ENCODE peak calls at places on chromosome 21, in four cellular contexts. M is K562, L is H1, E is HepG2. I is an unnamed sample. For H3K4me1, the result is how much of the 10 kb centered on the place peaks cover.

GRCh38 chr21:36059823-36060158 is 535 bp downstream of the SETD4 start:
- DNase-seq in M (peak), L (peak), E (no peak), I (no peak)

GRCh38 chr21:45320261-45320990 is 32.7 kb upstream of the POFUT2 start:
- DNase-seq in M (no peak), L (peak), E (no peak), I (no peak)

GRCh38 chr21:27244356-27244755 is 277.5 kb upstream of the ADAMTS5 start:
- DNase-seq in M (no peak), L (no peak), E (no peak), I (no peak)

GRCh38 chr21:43917515-43918384 is 52.7 kb downstream of the AGPAT3 start:
- DNase-seq in M (peak), L (no peak), E (peak), I (no peak)

GRCh38 chr21:16192900-16193299 is 463.1 kb downstream of the USP25 start:
- DNase-seq in M (no peak), L (no peak), E (no peak), I (peak)

GRCh38 chr21:35843911-35844667 is 216.2 kb downstream of the SETD4 start:
- DNase-seq in M (no peak), L (no peak), E (no peak), I (no peak)

GRCh38 chr21:43913928-43914327 is 48.9 kb downstream of the AGPAT3 start:
- DNase-seq in M (peak), L (no peak), E (no peak), I (no peak)

GRCh38 chr21:34871026-34871908 is 177.8 kb downstream of the RUNX1 start:
- DNase-seq in M (no peak), L (no peak), E (no peak), I (no peak)

GRCh38 chr21:17803536-17803935 is 15.6 kb downstream of the C21orf91 start:
- DNase-seq in M (no peak), L (no peak), E (no peak), I (no peak)

GRCh38 chr21:25970254-25970930 is 200.2 kb downstream of the APP start:
- DNase-seq in M (no peak), L (no peak), E (no peak), I (no peak)

GRCh38 chr21:44314128-44314527 is 14.3 kb downstream of the PFKL start:
- DNase-seq in M (no peak), L (no peak), E (no peak), I (no peak)

GRCh38 chr21:45310446-45310845 is 22.8 kb upstream of the POFUT2 start:
- DNase-seq in M (no peak), L (no peak), E (no peak), I (no peak)

GRCh38 chr21:44713130-44713529 is 1.8 kb upstream of the TSPEAR start:
- DNase-seq in M (no peak), L (peak), E (no peak), I (no peak)

GRCh38 chr21:26572026-26572425 is 1.1 kb downstream of the CYYR1 start:
- DNase-seq in M (no peak), L (no peak), E (no peak), I (no peak)

GRCh38 chr21:17612023-17612564 is 607 bp downstream of the BTG3 start:
- DNase-seq in M (no peak), L (peak), E (no peak), I (peak)

GRCh38 chr21:34946385-34947121 is 102.5 kb downstream of the RUNX1 start:
- DNase-seq in M (no peak), L (no peak), E (no peak), I (no peak)

GRCh38 chr21:27582246-27582945 is 615.5 kb upstream of the ADAMTS5 start:
- DNase-seq in M (no peak), L (no peak), E (no peak), I (no peak)

GRCh38 chr21:26026113-26026512 is 144.5 kb downstream of the APP start:
- DNase-seq in M (no peak), L (no peak), E (no peak), I (no peak)

GRCh38 chr21:39954570-39954969 is 87.3 kb downstream of the PCP4 start:
- DNase-seq in M (no peak), L (no peak), E (no peak), I (no peak)

GRCh38 chr21:45575304-45575992 is 33.2 kb upstream of the SLC19A1 start:
- DNase-seq in M (no peak), L (no peak), E (no peak), I (no peak)

GRCh38 chr21:17512245-17513213 is at the start of gene CXADR:
- DNase-seq in M (peak), L (peak), E (peak), I (peak)

GRCh38 chr21:34820051-34820450 is 151.3 kb downstream of the CLIC6 start:
- DNase-seq in M (peak), L (no peak), E (no peak), I (no peak)

GRCh38 chr21:21063828-21064227 is 65.6 kb downstream of the NCAM2 start:
- DNase-seq in M (no peak), L (no peak), E (no peak), I (no peak)

GRCh38 chr21:39518055-39518844 is 66.5 kb downstream of the SH3BGR start:
- DNase-seq in M (peak), L (peak), E (peak), I (peak)

GRCh38 chr21:18954415-18954972 is 550.9 kb upstream of the TMPRSS15 start:
- DNase-seq in M (no peak), L (no peak), E (no peak), I (no peak)

GRCh38 chr21:39258207-39258606 is 55.2 kb downstream of the BRWD1 start:
- DNase-seq in M (no peak), L (no peak), E (no peak), I (no peak)

GRCh38 chr21:14850394-14850793 is 214.4 kb downstream of the NRIP1 start:
- DNase-seq in M (no peak), L (no peak), E (no peak), I (no peak)
- TF ChIP-seq RNF2 in M (no peak), L (no peak), E (no peak), I (no peak)

GRCh38 chr21:42082501-42083360 is 11.6 kb downstream of the UMODL1 start:
- DNase-seq in M (no peak), L (no peak), E (no peak), I (no peak)
- TF ChIP-seq MAX in M (no peak), L (no peak), E (no peak), I (no peak)

DNA sequence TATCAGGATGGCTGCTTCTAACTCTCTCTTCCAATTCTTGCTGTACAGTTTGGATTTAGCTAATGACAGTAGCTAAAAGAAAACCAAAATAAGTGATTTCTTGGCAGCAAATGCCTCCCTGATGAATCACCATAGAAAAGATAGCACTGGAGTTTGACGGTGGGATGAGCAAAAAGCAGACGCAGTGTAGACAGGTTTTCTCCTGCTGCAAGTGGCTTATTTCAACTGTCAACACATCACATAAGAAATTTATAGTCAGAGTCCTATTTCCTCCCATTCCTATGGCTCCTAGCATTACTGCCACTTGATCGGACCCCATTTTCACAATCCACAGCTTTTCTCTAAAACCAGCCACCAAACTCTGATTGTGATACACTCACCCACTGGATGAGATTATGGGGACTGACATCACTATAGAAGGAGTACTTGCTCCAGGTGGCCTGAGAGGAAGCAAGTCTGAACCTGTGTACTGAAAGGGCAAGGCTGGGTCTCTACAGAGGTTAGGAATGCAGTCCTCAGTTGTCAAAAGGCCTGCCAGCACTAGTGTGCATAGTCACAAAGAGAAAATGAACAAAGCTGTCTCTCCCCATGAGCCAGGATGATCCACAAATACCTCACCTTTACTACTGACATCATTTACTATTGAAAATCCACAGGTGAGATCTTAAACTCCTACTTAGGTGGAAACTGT is 359.8 kb downstream of the LTN1 start:
- DNase-seq in M (no peak), L (no peak), E (no peak), I (no peak)
- H3K4me1 ChIP-seq in M (under half), L (under half), E (under half), I (under half)

GRCh38 chr21:32198369-32198768 is 80.5 kb downstream of the MIS18A start:
- DNase-seq in M (no peak), L (no peak), E (no peak), I (no peak)

GRCh38 chr21:32203877-32204480 is 74.9 kb downstream of the MIS18A start:
- DNase-seq in M (no peak), L (no peak), E (no peak), I (no peak)

GRCh38 chr21:32196001-32196400 is 82.8 kb downstream of the MIS18A start:
- DNase-seq in M (no peak), L (no peak), E (no peak), I (no peak)

GRCh38 chr21:32200029-32200428 is 78.8 kb downstream of the MIS18A start:
- DNase-seq in M (no peak), L (no peak), E (no peak), I (no peak)
- TF ChIP-seq RNF2 in M (no peak), L (no peak), E (no peak), I (no peak)

DNA sequence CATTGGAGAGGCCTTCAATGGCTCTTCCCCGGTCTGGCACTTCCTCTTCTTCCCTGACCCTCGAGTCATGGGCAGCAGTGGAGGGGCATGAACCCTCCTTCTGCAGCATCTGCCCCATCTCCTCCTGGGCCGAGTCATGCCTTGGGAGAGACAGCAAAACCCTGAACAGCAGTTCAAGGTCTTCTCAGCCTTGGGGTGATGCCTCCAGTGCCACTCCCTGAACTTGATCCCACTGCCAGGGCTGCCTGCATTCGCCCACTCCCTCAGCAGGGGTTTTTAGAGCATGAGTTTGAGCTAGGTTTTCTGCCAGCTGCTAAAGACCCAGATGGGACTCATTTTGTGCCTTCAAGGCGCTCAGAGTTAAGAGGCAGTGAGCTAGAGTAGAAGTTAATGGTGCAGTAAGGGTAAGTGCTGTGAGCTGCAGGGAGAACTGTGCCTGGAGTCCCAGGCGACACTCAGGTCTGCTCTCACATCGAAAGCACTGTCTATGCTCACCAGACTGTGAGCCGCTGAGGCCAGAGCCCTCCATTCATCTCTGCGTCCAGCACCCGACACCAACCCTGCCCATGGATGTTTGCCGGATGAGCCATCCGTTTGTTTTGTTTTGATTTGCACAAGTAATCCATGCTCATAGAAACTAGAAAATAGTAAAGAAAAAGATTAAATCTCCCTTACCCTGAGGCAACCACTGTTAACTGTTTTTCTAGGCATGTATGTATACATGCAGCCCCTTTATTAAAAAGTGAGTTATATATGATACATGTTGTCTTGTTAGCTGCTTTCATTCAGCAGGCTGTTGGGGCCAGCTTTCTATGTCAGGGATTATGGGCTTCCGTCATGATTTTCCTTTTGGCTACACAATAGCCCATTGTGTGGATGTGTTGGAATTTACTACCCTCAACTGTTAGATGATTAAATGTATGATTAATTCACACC is 67.9 kb downstream of the VPS26C start:
- DNase-seq in M (no peak), L (no peak), E (no peak), I (no peak)
- TF ChIP-seq MAX in M (no peak), L (no peak), E (no peak), I (no peak)

DNA sequence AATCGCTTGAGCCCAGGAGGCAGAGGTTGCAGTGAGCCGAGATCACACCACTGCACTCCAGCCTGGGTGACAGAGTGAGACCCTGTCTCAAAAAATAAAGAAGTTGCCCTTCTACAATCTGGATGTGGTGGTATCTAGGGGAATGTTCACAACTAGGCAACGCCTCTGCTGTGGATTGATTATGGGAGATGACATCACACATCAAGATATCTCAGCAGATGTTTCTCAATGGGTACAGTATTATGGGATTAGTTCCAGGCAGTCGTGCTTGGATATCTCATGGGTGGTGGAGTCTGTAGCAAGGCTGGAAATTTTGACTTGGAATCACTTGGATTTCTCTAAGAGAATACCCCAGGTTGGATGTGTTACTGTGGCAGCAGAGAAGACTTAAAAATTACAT is 7.7 kb downstream of the IFNAR2 start:
- DNase-seq in M (no peak), L (no peak), E (no peak), I (no peak)
- H3K4me1 ChIP-seq in M (under half), L (under half), E (under half), I (under half)

DNA sequence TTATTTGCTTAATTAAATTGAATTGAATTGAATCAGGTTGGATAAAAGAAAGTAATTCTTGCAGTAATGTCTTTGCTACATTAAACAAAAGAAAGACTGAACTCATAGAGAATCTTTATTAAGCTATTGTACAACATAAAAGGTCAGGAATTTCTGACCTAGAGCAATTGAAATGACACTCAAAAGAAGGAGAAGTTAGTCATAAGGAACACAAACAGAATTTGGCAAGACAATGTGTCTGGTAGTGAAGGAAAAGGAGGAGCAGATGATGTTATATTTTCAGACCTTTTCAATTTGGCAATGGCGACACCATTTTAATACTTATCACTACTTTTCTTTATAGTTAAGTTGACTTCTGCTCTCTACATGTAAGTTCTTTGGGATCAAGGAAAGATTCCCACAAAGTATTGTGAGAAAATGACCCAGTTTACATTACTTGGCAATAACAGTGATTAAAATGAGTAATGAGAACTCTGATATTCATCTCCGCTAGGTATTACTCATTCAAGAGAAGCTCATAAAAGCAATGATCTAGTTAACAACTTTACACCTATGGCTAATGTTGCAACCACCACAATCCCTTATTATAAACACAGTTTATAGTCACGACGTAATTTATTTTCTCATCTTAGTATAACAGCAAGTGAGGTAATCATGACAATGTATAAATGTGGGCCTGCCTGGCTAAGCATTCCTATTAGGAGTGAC is 14.7 kb upstream of the KRTAP21-1 start:
- DNase-seq in M (no peak), L (no peak), E (no peak), I (no peak)
- TF ChIP-seq RNF2 in M (no peak), L (no peak), E (no peak), I (no peak)

GRCh38 chr21:41048636-41049035 is 119.3 kb upstream of the BACE2 start:
- DNase-seq in M (no peak), L (no peak), E (no peak), I (no peak)

GRCh38 chr21:41048141-41048540 is 119.8 kb upstream of the BACE2 start:
- DNase-seq in M (no peak), L (no peak), E (no peak), I (no peak)

GRCh38 chr21:41045534-41046268 is 122.3 kb upstream of the BACE2 start:
- DNase-seq in M (peak), L (peak), E (peak), I (no peak)

DNA sequence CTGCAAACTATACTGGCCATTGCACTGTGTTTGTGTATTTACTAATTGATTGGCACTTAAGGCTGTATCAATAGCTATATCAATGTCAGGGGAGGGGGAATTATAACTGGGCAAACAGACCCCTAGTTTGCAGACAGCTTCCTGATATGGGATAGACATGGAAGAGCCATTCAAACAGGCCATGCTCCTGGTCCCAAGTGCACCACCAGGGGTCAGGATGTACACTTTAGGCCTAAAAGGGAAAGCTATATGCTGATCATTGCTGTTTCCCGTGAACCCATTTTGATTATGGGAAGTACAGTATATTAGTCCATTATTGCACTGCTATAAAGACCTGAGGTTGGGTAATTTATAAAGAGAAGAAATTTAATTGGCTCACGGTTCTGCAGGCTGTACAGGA is 125.0 kb upstream of the BACE2 start:
- DNase-seq in M (no peak), L (no peak), E (no peak), I (peak)
- TF ChIP-seq MAX in M (no peak), L (no peak), E (no peak), I (no peak)

GRCh38 chr21:46598563-46599250 is 6.2 kb downstream of the S100B start:
- DNase-seq in M (no peak), L (no peak), E (no peak), I (no peak)
- H3K4me1 ChIP-seq in M (under half), L (under half), E (half or more), I (under half)

DNA sequence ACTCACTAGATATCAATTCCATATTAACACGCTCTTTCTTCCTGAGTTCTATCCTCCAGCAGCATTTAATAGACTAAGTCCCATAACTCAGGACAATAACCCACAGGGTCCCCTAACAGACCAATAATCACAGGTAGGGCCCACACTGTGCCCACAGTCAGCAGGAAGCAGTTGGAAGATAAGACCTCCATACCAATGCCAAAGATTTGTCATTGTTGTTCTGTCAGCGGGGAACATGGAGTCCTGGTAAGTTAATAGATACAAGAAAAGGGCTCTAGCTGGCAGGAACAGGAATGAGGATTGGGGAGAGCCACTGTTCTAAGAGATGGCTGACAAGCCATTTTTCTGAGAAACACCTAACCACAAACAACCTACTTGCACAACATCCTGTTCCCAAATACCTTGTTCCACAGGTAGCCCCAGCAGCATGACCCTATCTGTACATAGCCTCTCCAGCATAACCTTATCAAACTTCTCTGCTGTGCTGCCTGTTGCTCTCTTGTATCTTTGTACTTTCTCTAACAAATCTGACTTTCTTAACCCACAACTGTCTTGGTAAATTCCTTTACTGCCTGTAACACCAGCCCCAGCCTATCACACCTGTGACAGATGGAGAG is 142.0 kb upstream of the KCNJ15 start:
- DNase-seq in M (peak), L (no peak), E (no peak), I (no peak)
- TF ChIP-seq RNF2 in M (no peak), L (no peak), E (no peak), I (no peak)